ENCODE peak calls at places on chromosomes 12 and 14, in six cellular contexts. V, L, W, F, C and Q are unnamed samples.

GRCh38 chr12:110312581-110313360 is 31.7 kb downstream of the ATP2A2 start:
- DNase-seq in C (no peak), F (no peak), W (no peak), L (no peak), V (no peak), Q (no peak)

GRCh38 chr12:124917841-124918621 is 3.6 kb upstream of the UBC start:
- DNase-seq in V (no peak), C (no peak), L (no peak), F (no peak), W (no peak), Q (no peak)

GRCh38 chr12:57809425-57809824 is 9.1 kb downstream of the AVIL start:
- DNase-seq in F (no peak), W (no peak), L (no peak), V (no peak), C (no peak), Q (no peak)

GRCh38 chr14:63524537-63525155 is 18.5 kb downstream of the PPP2R5E start:
- DNase-seq in W (no peak), V (peak; percentile 9), F (no peak), C (no peak), L (no peak), Q (no peak)

GRCh38 chr12:79927772-79928474 is 7.0 kb downstream of the PPP1R12A start:
- DNase-seq in F (no peak), W (peak; percentile 15), L (no peak), V (peak; percentile 35), C (no peak), Q (no peak)

GRCh38 chr12:51972849-51973273 is 21.4 kb downstream of the ACVR1B start:
- DNase-seq in V (peak; percentile 37), W (peak; percentile 23), F (no peak), C (peak; percentile 44), L (peak; percentile 68), Q (peak; percentile 32)

GRCh38 chr12:51620448-51620847 is 29.4 kb downstream of the SCN8A start:
- DNase-seq in W (no peak), F (no peak), V (no peak), L (no peak), C (no peak), Q (no peak)

GRCh38 chr12:103679771-103680170 is 92.7 kb downstream of the STAB2 start:
- DNase-seq in L (no peak), W (no peak), V (no peak), F (no peak), C (no peak), Q (no peak)

GRCh38 chr12:48998497-48999353 is 450 bp downstream of the DDN start:
- DNase-seq in W (no peak), C (peak; percentile 45), V (no peak), L (no peak), F (no peak), Q (no peak)

GRCh38 chr12:39923364-39923763 is 182.5 kb downstream of the SLC2A13 start:
- DNase-seq in L (no peak), W (no peak), C (no peak), V (no peak), F (no peak), Q (no peak)

GRCh38 chr12:20950248-20950647 is 139.7 kb downstream of the SLCO1B3 start:
- DNase-seq in C (no peak), L (no peak), W (no peak), V (no peak), F (no peak), Q (no peak)

GRCh38 chr14:77007975-77008421 is 20.5 kb downstream of the IRF2BPL start:
- DNase-seq in L (peak; percentile 82), W (no peak), V (no peak), F (no peak), C (peak; percentile 99), Q (no peak)

GRCh38 chr14:103073876-103074698 is 9.9 kb upstream of the LBHD2 start:
- DNase-seq in L (no peak), C (no peak), W (no peak), V (no peak), F (no peak), Q (no peak)

GRCh38 chr12:27076930-27077329 is 5.4 kb downstream of the C12orf71 start:
- DNase-seq in L (no peak), C (no peak), W (no peak), V (no peak), F (no peak), Q (no peak)

GRCh38 chr12:124536613-124537012 is 30.8 kb downstream of the NCOR2 start:
- DNase-seq in W (no peak), C (no peak), V (no peak), F (no peak), L (no peak), Q (no peak)

GRCh38 chr14:65415613-65416012 is 3.1 kb downstream of the FUT8 start:
- DNase-seq in W (no peak), F (no peak), C (no peak), V (no peak), L (no peak), Q (no peak)

GRCh38 chr14:23708343-23708742 is 72.2 kb downstream of the DHRS2 start:
- DNase-seq in F (no peak), C (no peak), L (no peak), V (no peak), W (no peak), Q (no peak)

GRCh38 chr12:49026678-49027480 is 8.3 kb upstream of the PRKAG1 start:
- DNase-seq in C (no peak), V (no peak), F (no peak), W (no peak), L (no peak), Q (no peak)

GRCh38 chr12:123041042-123041531 is 60.6 kb downstream of the ARL6IP4 start:
- DNase-seq in C (no peak), F (no peak), L (no peak), W (no peak), V (no peak), Q (no peak)

GRCh38 chr12:12506541-12506940 is 56.1 kb downstream of the DUSP16 start:
- DNase-seq in C (no peak), W (no peak), L (no peak), V (no peak), F (peak; percentile 45), Q (no peak)

DNA sequence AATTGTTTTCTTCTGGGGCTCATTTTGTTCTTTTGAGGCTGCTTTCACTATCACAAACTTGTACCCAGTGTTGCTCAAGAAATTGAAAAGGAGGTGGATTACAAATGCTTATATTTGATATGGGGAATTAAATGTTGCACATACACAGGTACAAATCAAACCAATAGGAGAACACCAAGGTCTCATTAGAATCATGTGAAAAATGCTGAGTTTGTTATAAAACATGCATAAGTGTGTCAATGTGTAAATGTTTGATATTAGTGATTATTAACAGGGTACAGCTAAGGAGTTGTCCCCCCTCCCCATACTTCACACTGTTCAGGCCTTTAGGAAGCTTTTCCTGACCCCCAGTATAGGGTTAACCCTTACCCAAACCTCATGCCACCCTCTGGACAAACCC is 971.2 kb upstream of the SEL1L start:
- DNase-seq in F (no peak), W (no peak), V (no peak), L (no peak), C (no peak), Q (no peak)
- H3K9me3 ChIP-seq in F (peaks cover 3% of the 10 kb centered on the region), W (no peaks in the 10 kb centered on the region), V (no peaks in the 10 kb centered on the region), L (no peaks in the 10 kb centered on the region), C (no peaks in the 10 kb centered on the region), Q (no peaks in the 10 kb centered on the region)

GRCh38 chr14:55073856-55074255 is 22.4 kb downstream of the MAPK1IP1L start:
- DNase-seq in L (no peak), W (no peak), V (no peak), F (no peak), C (no peak), Q (no peak)

GRCh38 chr14:55074662-55075061 is 23.2 kb downstream of the MAPK1IP1L start:
- DNase-seq in L (no peak), V (no peak), W (no peak), F (no peak), C (no peak), Q (no peak)

GRCh38 chr14:55075628-55076027 is 24.2 kb downstream of the MAPK1IP1L start:
- DNase-seq in F (no peak), W (no peak), L (no peak), V (no peak), C (no peak), Q (no peak)

GRCh38 chr14:55077155-55077554 is 25.7 kb downstream of the MAPK1IP1L start:
- DNase-seq in L (no peak), F (no peak), V (no peak), W (no peak), C (peak; percentile 20), Q (no peak)

GRCh38 chr14:55077691-55078151 is 26.3 kb downstream of the MAPK1IP1L start:
- DNase-seq in V (no peak), L (peak; percentile 80), C (peak; percentile 42), W (no peak), F (no peak), Q (no peak)
- H3K9me3 ChIP-seq in V (no peaks in the 10 kb centered on the region), L (no peaks in the 10 kb centered on the region), C (no peaks in the 10 kb centered on the region), W (no peaks in the 10 kb centered on the region), F (no peaks in the 10 kb centered on the region), Q (no peaks in the 10 kb centered on the region)

DNA sequence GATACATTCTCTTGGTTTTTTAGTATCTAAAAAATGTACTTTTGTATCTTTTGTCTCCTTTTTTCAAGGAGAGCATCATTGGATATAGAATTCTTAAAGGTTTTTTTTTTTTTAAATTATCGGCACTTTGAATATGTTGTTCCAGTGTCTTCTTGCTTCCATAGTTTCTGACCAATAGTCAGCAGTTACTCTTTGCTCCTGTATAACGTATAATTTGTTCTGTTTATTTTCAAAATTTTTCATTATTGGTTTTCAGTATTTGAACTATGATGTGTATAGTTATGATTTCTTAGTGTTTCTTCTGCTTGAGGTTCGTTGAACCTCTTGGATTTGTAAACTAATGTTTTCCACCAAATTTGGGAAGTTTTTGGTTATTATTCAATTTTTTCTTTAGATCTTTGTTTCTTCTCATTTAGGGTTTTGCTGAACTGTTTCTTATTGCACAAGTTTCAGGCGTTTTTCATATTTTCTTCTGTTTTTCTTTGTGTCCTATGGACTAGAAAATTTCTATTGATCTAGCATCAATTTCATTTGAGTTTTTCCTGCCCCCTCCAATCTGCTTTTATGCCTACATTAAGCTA is 93.9 kb downstream of the PLBD1 start:
- DNase-seq in L (no peak), C (no peak), F (no peak), W (no peak), V (no peak), Q (no peak)
- H3K9me3 ChIP-seq in L (peaks cover 13% of the 10 kb centered on the region), C (no peaks in the 10 kb centered on the region), F (peaks cover 5% of the 10 kb centered on the region), W (peaks cover 36% of the 10 kb centered on the region), V (peaks cover 18% of the 10 kb centered on the region), Q (peaks cover 21% of the 10 kb centered on the region)

GRCh38 chr12:105982022-105982421 is 156.7 kb downstream of the NUAK1 start:
- DNase-seq in V (no peak), L (peak; percentile 81), W (no peak), C (no peak), F (no peak), Q (no peak)

GRCh38 chr12:105983622-105984325 is 155.0 kb downstream of the NUAK1 start:
- DNase-seq in C (no peak), F (peak; percentile 86), W (no peak), V (no peak), L (no peak), Q (no peak)

GRCh38 chr12:105987687-105988035 is 151.1 kb downstream of the NUAK1 start:
- DNase-seq in L (no peak), W (no peak), F (no peak), V (no peak), C (no peak), Q (no peak)

GRCh38 chr12:105986779-105987686 is 151.7 kb downstream of the NUAK1 start:
- DNase-seq in V (no peak), W (no peak), C (no peak), L (no peak), F (peak; percentile 58), Q (no peak)

DNA sequence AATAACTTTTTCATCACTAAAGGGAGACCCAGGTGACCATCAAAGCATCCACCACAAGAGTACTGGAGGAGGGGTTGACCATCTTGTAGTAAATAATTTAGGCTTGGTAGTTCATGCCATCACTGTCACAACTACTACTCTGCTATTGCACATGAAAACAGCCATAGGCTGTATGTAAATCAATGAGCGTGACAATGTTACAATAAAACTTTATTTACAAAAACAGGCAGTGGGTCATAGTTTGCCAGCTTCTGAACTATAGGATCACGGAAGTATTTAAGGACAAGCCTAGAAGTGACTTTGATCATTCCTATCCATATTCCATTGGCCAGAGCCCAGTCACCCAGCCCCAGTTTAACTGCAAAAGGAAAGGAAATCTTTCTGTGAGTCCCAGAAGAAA is 153.4 kb downstream of the NUAK1 start:
- DNase-seq in F (no peak), V (no peak), L (no peak), W (no peak), C (no peak), Q (no peak)
- H3K9me3 ChIP-seq in F (no peaks in the 10 kb centered on the region), V (no peaks in the 10 kb centered on the region), L (no peaks in the 10 kb centered on the region), W (no peaks in the 10 kb centered on the region), C (no peaks in the 10 kb centered on the region), Q (no peaks in the 10 kb centered on the region)